ENCODE peak calls at places on chromosomes 4 and X, in six cellular contexts. V, G, E, R, L and Z are unnamed samples. For H3K27me3, the result is how much of the 10 kb centered on the place peaks cover.

GRCh38 chr4:10534820-10535219 is 77.6 kb upstream of the ZNF518B start:
- DNase-seq in V (no peak), G (no peak), E (no peak), R (no peak), L (no peak), Z (no peak)

GRCh38 chr4:159227378-159227777 is 124.5 kb downstream of the RAPGEF2 start:
- DNase-seq in V (peak), G (peak), E (no peak), R (no peak), L (peak), Z (no peak)

GRCh38 chr4:13920111-13920875 is 292.8 kb upstream of the BOD1L1 start:
- DNase-seq in V (no peak), G (peak), E (no peak), R (no peak), L (peak), Z (no peak)

GRCh38 chr4:141540643-141541042 is 95.7 kb upstream of the IL15 start:
- DNase-seq in V (no peak), G (peak), E (no peak), R (no peak), L (peak), Z (no peak)

GRCh38 chr4:23788460-23788859 is 101.4 kb downstream of the PPARGC1A start:
- DNase-seq in V (no peak), G (peak), E (no peak), R (no peak), L (peak), Z (no peak)

GRCh38 chr4:154954117-154954516 is 173.0 kb downstream of the RBM46 start:
- DNase-seq in V (no peak), G (no peak), E (no peak), R (no peak), L (no peak), Z (no peak)

GRCh38 chr4:42412251-42412650 is 15.0 kb downstream of the SHISA3 start:
- DNase-seq in V (peak), G (peak), E (no peak), R (no peak), L (peak), Z (no peak)

GRCh38 chr4:5030927-5031326 is 11.7 kb upstream of the CYTL1 start:
- DNase-seq in V (no peak), G (no peak), E (no peak), R (no peak), L (no peak), Z (no peak)

GRCh38 chr4:40564815-40565505 is 64.7 kb downstream of the RBM47 start:
- DNase-seq in V (peak), G (no peak), E (no peak), R (no peak), L (peak), Z (no peak)

GRCh38 chrX:153922932-153923857 is 2.9 kb downstream of the ARHGAP4 start:
- DNase-seq in V (no peak), G (peak), E (no peak), R (no peak), L (no peak), Z (peak)

GRCh38 chr4:22897520-22898108 is 204.9 kb downstream of the GBA3 start:
- DNase-seq in V (peak), G (peak), E (peak), R (peak), L (peak), Z (peak)

GRCh38 chrX:153539171-153539978 is 21.9 kb downstream of the ATP2B3 start:
- DNase-seq in V (peak), G (peak), E (peak), R (peak), L (peak), Z (peak)

GRCh38 chrX:39905475-39905889 is 192.3 kb downstream of the BCOR start:
- DNase-seq in V (no peak), G (peak), E (no peak), R (no peak), L (no peak), Z (no peak)

GRCh38 chr4:76197971-76198410 is 15.6 kb downstream of the SCARB2 start:
- DNase-seq in V (no peak), G (peak), E (no peak), R (no peak), L (no peak), Z (no peak)

GRCh38 chrX:128781506-128781905 is 729.3 kb upstream of the ACTRT1 start:
- DNase-seq in V (peak), G (no peak), E (peak), R (peak), L (peak), Z (peak)

GRCh38 chr4:5137927-5138326 is 86.6 kb downstream of the STK32B start:
- DNase-seq in V (no peak), G (peak), E (no peak), R (no peak), L (no peak), Z (no peak)

GRCh38 chrX:68872171-68872570 is 43.4 kb downstream of the EFNB1 start:
- DNase-seq in V (no peak), G (no peak), E (no peak), R (no peak), L (no peak), Z (no peak)

GRCh38 chrX:120251471-120252011 is 929 bp downstream of the ZBTB33 start:
- DNase-seq in V (no peak), G (peak), E (no peak), R (no peak), L (peak), Z (no peak)

GRCh38 chrX:148634591-148634990 is 134.2 kb downstream of the AFF2 start:
- DNase-seq in V (no peak), G (no peak), E (no peak), R (no peak), L (no peak), Z (no peak)
- H2BK15ac ChIP-seq in V (no peak), G (no peak), E (no peak), R (no peak), L (no peak), Z (no peak)

GRCh38 chr4:108199881-108200280 is 31.1 kb upstream of the LEF1 start:
- DNase-seq in V (no peak), G (no peak), E (no peak), R (no peak), L (no peak), Z (no peak)
- H3K27me3 ChIP-seq in V (under half), G (under half), E (under half), R (under half), L (under half), Z (under half)

DNA sequence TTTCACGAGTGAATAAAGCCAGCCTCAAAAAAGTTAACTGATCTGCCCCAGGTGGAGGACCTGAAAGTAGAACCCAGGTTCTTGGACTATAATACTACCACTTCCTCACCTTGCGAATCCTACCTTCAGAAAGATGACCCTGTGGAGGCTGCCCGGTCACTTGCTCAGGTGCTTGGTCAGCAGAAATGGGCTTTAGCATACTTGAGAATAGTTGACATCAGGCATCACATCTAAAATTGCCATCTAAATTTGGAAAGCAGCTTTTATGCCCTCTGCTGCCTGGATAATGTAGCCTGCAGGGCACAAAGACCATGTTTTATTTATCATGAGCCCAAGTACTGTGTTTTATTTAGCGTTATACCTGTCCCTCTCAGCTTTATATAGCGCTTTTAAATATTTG is 3.0 kb downstream of the BCLAF3 start:
- DNase-seq in V (no peak), G (no peak), E (no peak), R (no peak), L (no peak), Z (no peak)
- H3K4me2 ChIP-seq in V (no peak), G (no peak), E (no peak), R (no peak), L (no peak), Z (no peak)

GRCh38 chrX:38085797-38086196 is 79.4 kb downstream of the SYTL5 start:
- DNase-seq in V (no peak), G (no peak), E (no peak), R (no peak), L (no peak), Z (no peak)
- H2BK15ac ChIP-seq in V (no peak), G (no peak), E (no peak), R (no peak), L (no peak), Z (no peak)

GRCh38 chr4:54659213-54660144 is 1.7 kb downstream of the KIT start:
- DNase-seq in V (peak), G (peak), E (peak), R (peak), L (peak), Z (no peak)

GRCh38 chr4:54658321-54659093 is 750 bp downstream of the KIT start:
- DNase-seq in V (peak), G (peak), E (peak), R (peak), L (peak), Z (peak)

GRCh38 chr4:54660145-54660535 is 2.4 kb downstream of the KIT start:
- DNase-seq in V (no peak), G (no peak), E (no peak), R (no peak), L (no peak), Z (no peak)

GRCh38 chr4:54657194-54657555 is 582 bp upstream of the KIT start:
- DNase-seq in V (peak), G (no peak), E (no peak), R (no peak), L (no peak), Z (peak)

DNA sequence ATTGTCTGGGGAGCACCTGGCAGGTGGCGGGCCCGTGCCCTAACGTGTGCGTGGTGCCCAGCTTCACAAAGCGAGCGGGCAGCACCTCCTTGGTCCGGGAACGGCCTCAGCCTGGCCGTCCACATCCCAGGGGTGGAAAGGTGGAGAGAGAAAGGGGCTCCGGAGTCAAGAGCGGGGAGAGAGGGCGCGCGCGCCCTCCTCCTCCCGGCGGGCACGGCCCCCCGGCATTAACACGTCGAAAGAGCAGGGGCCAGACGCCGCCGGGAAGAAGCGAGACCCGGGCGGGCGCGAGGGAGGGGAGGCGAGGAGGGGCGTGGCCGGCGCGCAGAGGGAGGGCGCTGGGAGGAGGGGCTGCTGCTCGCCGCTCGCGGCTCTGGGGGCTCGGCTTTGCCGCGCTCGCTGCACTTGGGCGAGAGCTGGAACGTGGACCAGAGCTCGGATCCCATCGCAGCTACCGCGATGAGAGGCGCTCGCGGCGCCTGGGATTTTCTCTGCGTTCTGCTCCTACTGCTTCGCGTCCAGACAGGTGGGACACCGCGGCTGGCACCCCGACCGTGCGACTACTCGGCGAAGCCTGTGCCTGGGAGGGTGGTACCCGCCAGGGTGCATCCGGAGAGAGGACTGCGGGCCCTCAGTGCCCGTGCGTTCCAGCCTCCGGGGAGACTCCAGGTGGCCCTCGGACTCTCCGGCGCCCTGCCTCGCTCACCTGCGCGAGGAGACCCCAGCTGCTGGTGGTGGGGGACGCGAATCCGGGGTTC is at the start of gene KIT:
- DNase-seq in V (peak), G (peak), E (peak), R (peak), L (peak), Z (peak)
- H3K27me3 ChIP-seq in V (under half), G (under half), E (under half), R (under half), L (under half), Z (under half)